ENCODE peak calls at places on chromosomes 3 and 15, in six cellular contexts. M, X, K, I, A and V are unnamed samples.

GRCh38 chr3:170865209-170866094 is 4.5 kb downstream of the RPL22L1 start:
- DNase-seq in M (no peak), X (no peak), K (no peak), I (no peak), A (no peak), V (no peak)

GRCh38 chr3:81728766-81729544 is 32.5 kb downstream of the GBE1 start:
- DNase-seq in M (peak; percentile 32), X (peak; percentile 84), K (peak; percentile 55), I (no peak), A (no peak), V (no peak)

GRCh38 chr3:15462451-15462850 is 35.1 kb downstream of the EAF1 start:
- DNase-seq in M (no peak), X (no peak), K (no peak), I (no peak), A (no peak), V (no peak)

GRCh38 chr3:49882182-49882581 is 12.5 kb upstream of the CAMKV start:
- DNase-seq in M (peak; percentile 35), X (no peak), K (no peak), I (no peak), A (no peak), V (no peak)

GRCh38 chr15:79644091-79644490 is 212.0 kb downstream of the MINAR1 start:
- DNase-seq in M (peak; percentile 37), X (peak; percentile 88), K (peak; percentile 73), I (no peak), A (no peak), V (no peak)

GRCh38 chr3:106208979-106209378 is 340.2 kb upstream of the CBLB start:
- DNase-seq in M (no peak), X (peak; percentile 19), K (peak; percentile 23), I (no peak), A (no peak), V (no peak)

GRCh38 chr3:52784021-52784621 is 6.7 kb downstream of the ITIH1 start:
- DNase-seq in M (no peak), X (no peak), K (no peak), I (peak; percentile 18), A (no peak), V (no peak)

GRCh38 chr3:173778246-173778645 is 380.7 kb downstream of the NLGN1 start:
- DNase-seq in M (no peak), X (no peak), K (no peak), I (no peak), A (no peak), V (no peak)

GRCh38 chr15:68442041-68442440 is 10.1 kb upstream of the ITGA11 start:
- DNase-seq in M (no peak), X (peak; percentile 62), K (no peak), I (peak; percentile 45), A (no peak), V (no peak)

GRCh38 chr3:21795152-21795837 is 44.3 kb upstream of the ZNF385D start:
- DNase-seq in M (no peak), X (no peak), K (no peak), I (peak; percentile 58), A (no peak), V (no peak)

GRCh38 chr15:45402955-45403892 is 24.9 kb upstream of the GATM start:
- DNase-seq in M (peak; percentile 44), X (peak; percentile 48), K (peak; percentile 43), I (peak; percentile 41), A (peak; percentile 5), V (peak; percentile 8)

GRCh38 chr3:98501270-98501669 is 3.8 kb downstream of the OR5K2 start:
- DNase-seq in M (no peak), X (no peak), K (no peak), I (no peak), A (no peak), V (no peak)

GRCh38 chr3:31170932-31171670 is 276.6 kb upstream of the GADL1 start:
- DNase-seq in M (peak; percentile 63), X (peak; percentile 97), K (peak; percentile 84), I (no peak), A (no peak), V (no peak)

GRCh38 chr3:80492162-80492561 is 724.4 kb upstream of the ROBO1 start:
- DNase-seq in M (no peak), X (no peak), K (no peak), I (no peak), A (no peak), V (no peak)

GRCh38 chr3:177521305-177521704 is 324.0 kb upstream of the TBL1XR1 start:
- DNase-seq in M (no peak), X (no peak), K (no peak), I (no peak), A (no peak), V (no peak)

GRCh38 chr15:90342655-90343054 is 9.4 kb upstream of the ZNF774 start:
- DNase-seq in M (no peak), X (no peak), K (no peak), I (no peak), A (no peak), V (no peak)

GRCh38 chr3:126373682-126374601 is 16.7 kb upstream of the KLF15 start:
- DNase-seq in M (no peak), X (peak; percentile 62), K (peak; percentile 49), I (no peak), A (no peak), V (no peak)

GRCh38 chr3:13494463-13495350 is 14.6 kb downstream of the HDAC11 start:
- DNase-seq in M (peak; percentile 52), X (peak; percentile 47), K (peak; percentile 27), I (peak; percentile 37), A (no peak), V (no peak)

GRCh38 chr3:38003371-38003816 is 12.8 kb downstream of the VILL start:
- DNase-seq in M (peak; percentile 74), X (peak; percentile 39), K (no peak), I (peak; percentile 69), A (peak; percentile 44), V (peak; percentile 60)

GRCh38 chr15:32856753-32857152 is 138.9 kb downstream of the GREM1 start:
- DNase-seq in M (no peak), X (peak; percentile 86), K (peak; percentile 52), I (no peak), A (no peak), V (no peak)

GRCh38 chr3:78569820-78570219 is 1198.0 kb downstream of the ROBO1 start:
- DNase-seq in M (no peak), X (no peak), K (no peak), I (no peak), A (no peak), V (no peak)

GRCh38 chr3:139586420-139587017 is 47.0 kb upstream of the RBP1 start:
- DNase-seq in M (no peak), X (no peak), K (no peak), I (no peak), A (no peak), V (no peak)

GRCh38 chr15:65115542-65115941 is 542 bp upstream of the UBAP1L start:
- DNase-seq in M (no peak), X (no peak), K (no peak), I (no peak), A (no peak), V (no peak)

GRCh38 chr3:148588291-148588690 is 109.4 kb upstream of the AGTR1 start:
- DNase-seq in M (no peak), X (no peak), K (no peak), I (no peak), A (no peak), V (no peak)

GRCh38 chr15:57220220-57220619 is 156.1 kb upstream of the CGNL1 start:
- DNase-seq in M (no peak), X (peak; percentile 90), K (peak; percentile 74), I (no peak), A (no peak), V (no peak)

GRCh38 chr15:68821898-68822380 is 1.2 kb upstream of the ANP32A start:
- DNase-seq in M (no peak), X (peak; percentile 33), K (no peak), I (no peak), A (no peak), V (no peak)